ENCODE peak calls at places on chromosomes 16 and 17, in four cellular contexts. One of them, this sample, is unnamed.

GRCh38 chr17:48052956-48053757 is 5.0 kb downstream of the NFE2L1 start:
- DNase-seq in esophagus muscularis mucosa: no peak
- DNase-seq in RPMI8226: peak; percentile 47
- DNase-seq in activated CD8-positive, alpha-beta memory T cell treated with anti-CD3 and anti-CD28 coated beads, Interleukin-2, amount 50 U/mL, for 48 hours: no peak
- DNase-seq in this sample: no peak

GRCh38 chr16:14325921-14326401 is 254.8 kb downstream of the MRTFB start:
- DNase-seq in esophagus muscularis mucosa: no peak
- DNase-seq in RPMI8226: no peak
- DNase-seq in activated CD8-positive, alpha-beta memory T cell treated with anti-CD3 and anti-CD28 coated beads, Interleukin-2, amount 50 U/mL, for 48 hours: no peak
- DNase-seq in this sample: no peak

GRCh38 chr17:35116845-35117244 is 2.8 kb downstream of the RAD51D start:
- DNase-seq in esophagus muscularis mucosa: no peak
- DNase-seq in RPMI8226: no peak
- DNase-seq in activated CD8-positive, alpha-beta memory T cell treated with anti-CD3 and anti-CD28 coated beads, Interleukin-2, amount 50 U/mL, for 48 hours: no peak
- DNase-seq in this sample: no peak

GRCh38 chr16:72858611-72859493 is 189.1 kb downstream of the ZFHX3 start:
- DNase-seq in esophagus muscularis mucosa: no peak
- DNase-seq in RPMI8226: no peak
- DNase-seq in activated CD8-positive, alpha-beta memory T cell treated with anti-CD3 and anti-CD28 coated beads, Interleukin-2, amount 50 U/mL, for 48 hours: no peak
- DNase-seq in this sample: no peak

GRCh38 chr16:22195695-22196558 is 10.2 kb upstream of the EEF2K start:
- DNase-seq in esophagus muscularis mucosa: peak; percentile 98
- DNase-seq in RPMI8226: peak; percentile 92
- DNase-seq in activated CD8-positive, alpha-beta memory T cell treated with anti-CD3 and anti-CD28 coated beads, Interleukin-2, amount 50 U/mL, for 48 hours: peak; percentile 100
- DNase-seq in this sample: peak; percentile 95

GRCh38 chr17:63631626-63632025 is 9.4 kb downstream of the MAP3K3 start:
- DNase-seq in esophagus muscularis mucosa: no peak
- DNase-seq in RPMI8226: no peak
- DNase-seq in activated CD8-positive, alpha-beta memory T cell treated with anti-CD3 and anti-CD28 coated beads, Interleukin-2, amount 50 U/mL, for 48 hours: no peak
- DNase-seq in this sample: no peak

GRCh38 chr17:60630352-60630751 is 30.4 kb downstream of the PPM1D start:
- DNase-seq in esophagus muscularis mucosa: no peak
- DNase-seq in RPMI8226: no peak
- DNase-seq in activated CD8-positive, alpha-beta memory T cell treated with anti-CD3 and anti-CD28 coated beads, Interleukin-2, amount 50 U/mL, for 48 hours: no peak
- DNase-seq in this sample: no peak

GRCh38 chr17:43907425-43907981 is at the start of gene MPP2:
- DNase-seq in esophagus muscularis mucosa: peak; percentile 94
- DNase-seq in RPMI8226: peak; percentile 75
- DNase-seq in activated CD8-positive, alpha-beta memory T cell treated with anti-CD3 and anti-CD28 coated beads, Interleukin-2, amount 50 U/mL, for 48 hours: peak; percentile 78
- DNase-seq in this sample: peak; percentile 84

GRCh38 chr17:55177159-55177913 is 87.4 kb upstream of the HLF start:
- DNase-seq in esophagus muscularis mucosa: no peak
- DNase-seq in RPMI8226: peak; percentile 8
- DNase-seq in activated CD8-positive, alpha-beta memory T cell treated with anti-CD3 and anti-CD28 coated beads, Interleukin-2, amount 50 U/mL, for 48 hours: no peak
- DNase-seq in this sample: no peak